ENCODE peak calls at places on chromosomes 5 and 9, in five cellular contexts. A, S, O, F and P are unnamed samples.
A peak's percentile ranks its signal among the peaks of the same experiment; 100 is the strongest.

GRCh38 chr5:141050622-141051525 is at the start of gene PCDHB1:
- DNase-seq in A (peak; percentile 58), S (no peak), O (peak; percentile 43), F (no peak), P (peak; percentile 60)

GRCh38 chr5:83093692-83094091 is 16.3 kb downstream of the XRCC4 start:
- DNase-seq in A (no peak), S (no peak), O (no peak), F (no peak), P (no peak)

GRCh38 chr9:116153765-116154333 is at the start of gene PAPPA:
- DNase-seq in A (peak; percentile 23), S (no peak), O (peak; percentile 6), F (no peak), P (peak; percentile 54)

GRCh38 chr5:108681079-108681921 is 66.4 kb upstream of the FER start:
- DNase-seq in A (peak; percentile 21), S (no peak), O (peak; percentile 47), F (peak; percentile 24), P (peak; percentile 10)

GRCh38 chr5:118933703-118934102 is 54.6 kb downstream of the DTWD2 start:
- DNase-seq in A (no peak), S (no peak), O (no peak), F (no peak), P (no peak)

GRCh38 chr9:880725-881124 is 39.2 kb downstream of the DMRT1 start:
- DNase-seq in A (no peak), S (no peak), O (no peak), F (no peak), P (no peak)

GRCh38 chr9:35911690-35912089 is 2.4 kb downstream of the SPAAR start:
- DNase-seq in A (no peak), S (no peak), O (no peak), F (no peak), P (no peak)

GRCh38 chr5:10310073-10310779 is 2.5 kb upstream of the CMBL start:
- DNase-seq in A (peak; percentile 84), S (no peak), O (peak; percentile 48), F (peak; percentile 40), P (no peak)

GRCh38 chr5:80607343-80607742 is 37.3 kb upstream of the ANKRD34B start:
- DNase-seq in A (no peak), S (no peak), O (no peak), F (no peak), P (no peak)

GRCh38 chr5:44774279-44774880 is 34.4 kb upstream of the MRPS30 start:
- DNase-seq in A (peak; percentile 10), S (no peak), O (peak; percentile 31), F (peak; percentile 71), P (peak; percentile 6)

GRCh38 chr9:91246842-91247241 is 114.9 kb downstream of the AUH start:
- DNase-seq in A (no peak), S (no peak), O (no peak), F (no peak), P (no peak)

GRCh38 chr5:81302596-81302995 is 1.2 kb downstream of the ZCCHC9 start:
- DNase-seq in A (no peak), S (no peak), O (no peak), F (no peak), P (no peak)

GRCh38 chr9:128718047-128718446 is 5.9 kb downstream of the ZDHHC12 start:
- DNase-seq in A (no peak), S (no peak), O (no peak), F (no peak), P (no peak)

GRCh38 chr5:79595086-79595485 is 17.2 kb upstream of the TENT2 start:
- DNase-seq in A (no peak), S (no peak), O (no peak), F (no peak), P (no peak)

GRCh38 chr5:116032094-116032517 is at the start of gene ARL14EPL:
- DNase-seq in A (peak; percentile 29), S (peak; percentile 11), O (no peak), F (no peak), P (peak; percentile 53)

GRCh38 chr5:140672455-140673186 is 755 bp downstream of the DND1 start:
- DNase-seq in A (peak; percentile 64), S (no peak), O (peak; percentile 4), F (no peak), P (no peak)

GRCh38 chr9:126545116-126545515 is 68.6 kb upstream of the LMX1B start:
- DNase-seq in A (no peak), S (no peak), O (no peak), F (no peak), P (no peak)

GRCh38 chr5:73339165-73339564 is 109.4 kb downstream of the FOXD1 start:
- DNase-seq in A (no peak), S (no peak), O (no peak), F (no peak), P (no peak)

GRCh38 chr5:1966461-1966860 is 83.7 kb upstream of the IRX4 start:
- DNase-seq in A (no peak), S (no peak), O (no peak), F (no peak), P (no peak)

GRCh38 chr5:85204289-85204688 is 819.6 kb upstream of the EDIL3 start:
- DNase-seq in A (no peak), S (no peak), O (no peak), F (no peak), P (no peak)